ENCODE peak calls at places on chromosomes 12 and 14, in seven cellular contexts. One of them, this sample, is unnamed. For H3K36me3, the result is how much of the 10 kb centered on the place peaks cover.

GRCh38 chr14:105316968-105317498 is 2.5 kb downstream of the PACS2 start:
- DNase-seq in Caco-2: no peak
- DNase-seq in lower lobe of right lung: no peak
- DNase-seq in adipocyte: peak
- DNase-seq in CD8-positive, alpha-beta memory T cell: no peak
- DNase-seq in fibroblast of lung: no peak
- DNase-seq in upper lobe of left lung: no peak
- DNase-seq in this sample: no peak

GRCh38 chr12:67927231-67927630 is 62.0 kb upstream of the IFNG-AS1 start:
- DNase-seq in Caco-2: no peak
- DNase-seq in lower lobe of right lung: no peak
- DNase-seq in adipocyte: no peak
- DNase-seq in CD8-positive, alpha-beta memory T cell: no peak
- DNase-seq in fibroblast of lung: no peak
- DNase-seq in upper lobe of left lung: no peak
- DNase-seq in this sample: no peak

GRCh38 chr14:100393906-100394732 is 71.0 kb downstream of the SLC25A47 start:
- DNase-seq in Caco-2: no peak
- DNase-seq in lower lobe of right lung: no peak
- DNase-seq in adipocyte: no peak
- DNase-seq in CD8-positive, alpha-beta memory T cell: no peak
- DNase-seq in fibroblast of lung: no peak
- DNase-seq in upper lobe of left lung: no peak
- DNase-seq in this sample: no peak

GRCh38 chr12:78721906-78722305 is 142.7 kb upstream of the SYT1 start:
- DNase-seq in Caco-2: no peak
- DNase-seq in lower lobe of right lung: no peak
- DNase-seq in adipocyte: no peak
- DNase-seq in CD8-positive, alpha-beta memory T cell: no peak
- DNase-seq in fibroblast of lung: no peak
- DNase-seq in upper lobe of left lung: no peak
- DNase-seq in this sample: no peak

GRCh38 chr14:63564318-63564717 is 21.1 kb upstream of the PPP2R5E start:
- DNase-seq in Caco-2: peak
- DNase-seq in lower lobe of right lung: peak
- DNase-seq in adipocyte: peak
- DNase-seq in CD8-positive, alpha-beta memory T cell: no peak
- DNase-seq in fibroblast of lung: peak
- DNase-seq in upper lobe of left lung: peak
- DNase-seq in this sample: no peak

GRCh38 chr12:117854339-117855012 is 114.3 kb downstream of the KSR2 start:
- DNase-seq in Caco-2: peak
- DNase-seq in lower lobe of right lung: no peak
- DNase-seq in adipocyte: peak
- DNase-seq in CD8-positive, alpha-beta memory T cell: no peak
- DNase-seq in fibroblast of lung: peak
- DNase-seq in upper lobe of left lung: peak
- DNase-seq in this sample: no peak

GRCh38 chr12:122969657-122970056 is 3.4 kb upstream of the ABCB9 start:
- DNase-seq in Caco-2: no peak
- DNase-seq in lower lobe of right lung: no peak
- DNase-seq in adipocyte: no peak
- DNase-seq in CD8-positive, alpha-beta memory T cell: no peak
- DNase-seq in fibroblast of lung: no peak
- DNase-seq in upper lobe of left lung: no peak
- DNase-seq in this sample: no peak

GRCh38 chr14:24332094-24332983 is 2.5 kb downstream of the ADCY4 start:
- DNase-seq in Caco-2: peak
- DNase-seq in lower lobe of right lung: peak
- DNase-seq in adipocyte: peak
- DNase-seq in CD8-positive, alpha-beta memory T cell: peak
- DNase-seq in fibroblast of lung: peak
- DNase-seq in upper lobe of left lung: peak
- DNase-seq in this sample: peak

GRCh38 chr12:5232291-5232690 is 188.6 kb downstream of the KCNA5 start:
- DNase-seq in Caco-2: no peak
- DNase-seq in lower lobe of right lung: no peak
- DNase-seq in adipocyte: no peak
- DNase-seq in CD8-positive, alpha-beta memory T cell: no peak
- DNase-seq in fibroblast of lung: no peak
- DNase-seq in upper lobe of left lung: no peak
- DNase-seq in this sample: no peak

GRCh38 chr12:19431407-19432308 is 7.6 kb upstream of the AEBP2 start:
- DNase-seq in Caco-2: peak
- DNase-seq in lower lobe of right lung: no peak
- DNase-seq in adipocyte: peak
- DNase-seq in CD8-positive, alpha-beta memory T cell: no peak
- DNase-seq in fibroblast of lung: peak
- DNase-seq in upper lobe of left lung: no peak
- DNase-seq in this sample: no peak

GRCh38 chr12:75360920-75361319 is 26.4 kb downstream of the GLIPR1L1 start:
- DNase-seq in Caco-2: no peak
- DNase-seq in lower lobe of right lung: no peak
- DNase-seq in adipocyte: no peak
- DNase-seq in CD8-positive, alpha-beta memory T cell: no peak
- DNase-seq in fibroblast of lung: no peak
- DNase-seq in upper lobe of left lung: no peak
- DNase-seq in this sample: no peak

GRCh38 chr14:37695836-37696235 is 100.4 kb downstream of the TTC6 start:
- DNase-seq in Caco-2: no peak
- DNase-seq in lower lobe of right lung: no peak
- DNase-seq in adipocyte: peak
- DNase-seq in CD8-positive, alpha-beta memory T cell: no peak
- DNase-seq in fibroblast of lung: peak
- DNase-seq in upper lobe of left lung: no peak
- DNase-seq in this sample: no peak

GRCh38 chr14:74763803-74764531 is 851 bp downstream of the YLPM1 start:
- DNase-seq in Caco-2: peak
- DNase-seq in lower lobe of right lung: no peak
- DNase-seq in adipocyte: peak
- DNase-seq in CD8-positive, alpha-beta memory T cell: peak
- DNase-seq in fibroblast of lung: peak
- DNase-seq in upper lobe of left lung: peak
- DNase-seq in this sample: no peak

GRCh38 chr12:25213338-25213737 is 18.3 kb downstream of the ETFRF1 start:
- DNase-seq in Caco-2: no peak
- DNase-seq in lower lobe of right lung: no peak
- DNase-seq in adipocyte: no peak
- DNase-seq in CD8-positive, alpha-beta memory T cell: no peak
- DNase-seq in fibroblast of lung: no peak
- DNase-seq in upper lobe of left lung: no peak
- DNase-seq in this sample: no peak

GRCh38 chr12:4133029-4133428 is 140.5 kb upstream of the CCND2 start:
- DNase-seq in Caco-2: no peak
- DNase-seq in lower lobe of right lung: no peak
- DNase-seq in adipocyte: no peak
- DNase-seq in CD8-positive, alpha-beta memory T cell: no peak
- DNase-seq in fibroblast of lung: no peak
- DNase-seq in upper lobe of left lung: no peak
- DNase-seq in this sample: no peak

GRCh38 chr12:7899755-7900154 is 27.0 kb upstream of the SLC2A14 start:
- DNase-seq in Caco-2: no peak
- DNase-seq in lower lobe of right lung: no peak
- DNase-seq in adipocyte: no peak
- DNase-seq in CD8-positive, alpha-beta memory T cell: no peak
- DNase-seq in fibroblast of lung: peak
- DNase-seq in upper lobe of left lung: no peak
- DNase-seq in this sample: no peak

GRCh38 chr14:98871796-98872195 is 400.2 kb downstream of the BCL11B start:
- DNase-seq in Caco-2: no peak
- DNase-seq in lower lobe of right lung: no peak
- DNase-seq in adipocyte: no peak
- DNase-seq in CD8-positive, alpha-beta memory T cell: no peak
- DNase-seq in fibroblast of lung: peak
- DNase-seq in upper lobe of left lung: no peak
- DNase-seq in this sample: no peak

GRCh38 chr12:61920230-61920629 is 340.0 kb upstream of the USP15 start:
- DNase-seq in Caco-2: no peak
- DNase-seq in lower lobe of right lung: no peak
- DNase-seq in adipocyte: no peak
- DNase-seq in CD8-positive, alpha-beta memory T cell: no peak
- DNase-seq in fibroblast of lung: no peak
- DNase-seq in upper lobe of left lung: no peak
- DNase-seq in this sample: no peak

GRCh38 chr14:28704153-28704552 is 62.4 kb upstream of the FOXG1 start:
- DNase-seq in Caco-2: no peak
- DNase-seq in lower lobe of right lung: no peak
- DNase-seq in adipocyte: no peak
- DNase-seq in CD8-positive, alpha-beta memory T cell: no peak
- DNase-seq in fibroblast of lung: peak
- DNase-seq in upper lobe of left lung: no peak
- DNase-seq in this sample: no peak

GRCh38 chr14:77613207-77613606 is 3.2 kb downstream of the SPTLC2 start:
- DNase-seq in Caco-2: no peak
- DNase-seq in lower lobe of right lung: no peak
- DNase-seq in adipocyte: no peak
- DNase-seq in CD8-positive, alpha-beta memory T cell: no peak
- DNase-seq in fibroblast of lung: peak
- DNase-seq in upper lobe of left lung: no peak
- DNase-seq in this sample: no peak

GRCh38 chr12:30437044-30437443 is 258.6 kb downstream of the IPO8 start:
- DNase-seq in Caco-2: no peak
- DNase-seq in lower lobe of right lung: no peak
- DNase-seq in adipocyte: no peak
- DNase-seq in CD8-positive, alpha-beta memory T cell: no peak
- DNase-seq in fibroblast of lung: peak
- DNase-seq in upper lobe of left lung: no peak
- DNase-seq in this sample: no peak

GRCh38 chr14:85471744-85472143 is 58.2 kb upstream of the FLRT2 start:
- DNase-seq in Caco-2: peak
- DNase-seq in lower lobe of right lung: no peak
- DNase-seq in adipocyte: peak
- DNase-seq in CD8-positive, alpha-beta memory T cell: no peak
- DNase-seq in fibroblast of lung: peak
- DNase-seq in upper lobe of left lung: peak
- DNase-seq in this sample: no peak

GRCh38 chr12:15756822-15757221 is 32.4 kb downstream of the EPS8 start:
- DNase-seq in Caco-2: no peak
- DNase-seq in lower lobe of right lung: no peak
- DNase-seq in adipocyte: peak
- DNase-seq in CD8-positive, alpha-beta memory T cell: no peak
- DNase-seq in fibroblast of lung: peak
- DNase-seq in upper lobe of left lung: no peak
- DNase-seq in this sample: no peak

GRCh38 chr12:43676183-43676813 is 82.3 kb downstream of the PUS7L start:
- DNase-seq in Caco-2: peak
- DNase-seq in lower lobe of right lung: no peak
- DNase-seq in adipocyte: no peak
- DNase-seq in CD8-positive, alpha-beta memory T cell: no peak
- DNase-seq in fibroblast of lung: no peak
- DNase-seq in upper lobe of left lung: no peak
- DNase-seq in this sample: no peak

GRCh38 chr14:105368426-105368825 is 29.9 kb upstream of the TEX22 start:
- DNase-seq in Caco-2: no peak
- DNase-seq in lower lobe of right lung: no peak
- DNase-seq in adipocyte: no peak
- DNase-seq in CD8-positive, alpha-beta memory T cell: no peak
- DNase-seq in fibroblast of lung: no peak
- DNase-seq in upper lobe of left lung: no peak
- DNase-seq in this sample: no peak

GRCh38 chr14:100262545-100262944 is 23.6 kb downstream of the YY1 start:
- DNase-seq in Caco-2: no peak
- DNase-seq in lower lobe of right lung: no peak
- DNase-seq in adipocyte: no peak
- DNase-seq in CD8-positive, alpha-beta memory T cell: no peak
- DNase-seq in fibroblast of lung: no peak
- DNase-seq in upper lobe of left lung: no peak
- DNase-seq in this sample: no peak

GRCh38 chr12:131092911-131093901 is 139.5 kb downstream of the ADGRD1 start:
- DNase-seq in Caco-2: no peak
- DNase-seq in lower lobe of right lung: peak
- DNase-seq in adipocyte: no peak
- DNase-seq in CD8-positive, alpha-beta memory T cell: no peak
- DNase-seq in fibroblast of lung: no peak
- DNase-seq in upper lobe of left lung: peak
- DNase-seq in this sample: no peak

DNA sequence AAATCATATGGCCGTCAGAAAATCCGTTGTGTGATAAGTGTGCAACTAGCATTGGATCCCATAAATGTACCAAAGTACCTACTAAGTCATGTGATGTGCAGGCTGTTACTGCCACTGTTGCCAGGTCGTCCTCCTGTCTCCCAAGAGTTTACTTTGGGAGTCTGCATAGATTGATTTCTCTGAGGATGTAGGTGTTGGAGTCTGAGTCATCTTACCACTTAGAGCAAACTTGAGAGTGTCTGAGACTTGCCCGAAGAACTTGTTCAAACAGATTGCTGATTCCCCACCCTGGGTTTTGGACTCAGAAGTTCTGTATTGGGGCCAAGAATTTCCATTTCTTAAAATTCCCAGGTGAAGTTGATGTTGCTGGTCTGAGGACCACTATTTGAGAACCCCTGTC is 11.4 kb downstream of the TMX1 start:
- DNase-seq in Caco-2: no peak
- DNase-seq in lower lobe of right lung: no peak
- DNase-seq in adipocyte: no peak
- DNase-seq in CD8-positive, alpha-beta memory T cell: no peak
- DNase-seq in fibroblast of lung: peak
- DNase-seq in upper lobe of left lung: no peak
- DNase-seq in this sample: no peak
- H3K36me3 ChIP-seq in Caco-2: under half
- H3K36me3 ChIP-seq in lower lobe of right lung: half or more
- H3K36me3 ChIP-seq in adipocyte: half or more
- H3K36me3 ChIP-seq in CD8-positive, alpha-beta memory T cell: under half
- H3K36me3 ChIP-seq in fibroblast of lung: under half
- H3K36me3 ChIP-seq in upper lobe of left lung: under half
- H3K36me3 ChIP-seq in this sample: under half

GRCh38 chr14:21090194-21090939 is 8.1 kb downstream of the ZNF219 start:
- DNase-seq in Caco-2: peak
- DNase-seq in lower lobe of right lung: peak
- DNase-seq in adipocyte: peak
- DNase-seq in CD8-positive, alpha-beta memory T cell: no peak
- DNase-seq in fibroblast of lung: no peak
- DNase-seq in upper lobe of left lung: no peak
- DNase-seq in this sample: no peak
- H3K36me3 ChIP-seq in Caco-2: under half
- H3K36me3 ChIP-seq in lower lobe of right lung: half or more
- H3K36me3 ChIP-seq in adipocyte: half or more
- H3K36me3 ChIP-seq in CD8-positive, alpha-beta memory T cell: under half
- H3K36me3 ChIP-seq in fibroblast of lung: under half
- H3K36me3 ChIP-seq in upper lobe of left lung: under half
- H3K36me3 ChIP-seq in this sample: under half

GRCh38 chr14:72126561-72126960 is 194.3 kb downstream of the RGS6 start:
- DNase-seq in Caco-2: no peak
- DNase-seq in lower lobe of right lung: no peak
- DNase-seq in adipocyte: no peak
- DNase-seq in CD8-positive, alpha-beta memory T cell: no peak
- DNase-seq in fibroblast of lung: no peak
- DNase-seq in upper lobe of left lung: no peak
- DNase-seq in this sample: no peak
- H3K36me3 ChIP-seq in Caco-2: under half
- H3K36me3 ChIP-seq in lower lobe of right lung: under half
- H3K36me3 ChIP-seq in adipocyte: under half
- H3K36me3 ChIP-seq in CD8-positive, alpha-beta memory T cell: under half
- H3K36me3 ChIP-seq in fibroblast of lung: under half
- H3K36me3 ChIP-seq in upper lobe of left lung: under half
- H3K36me3 ChIP-seq in this sample: under half

DNA sequence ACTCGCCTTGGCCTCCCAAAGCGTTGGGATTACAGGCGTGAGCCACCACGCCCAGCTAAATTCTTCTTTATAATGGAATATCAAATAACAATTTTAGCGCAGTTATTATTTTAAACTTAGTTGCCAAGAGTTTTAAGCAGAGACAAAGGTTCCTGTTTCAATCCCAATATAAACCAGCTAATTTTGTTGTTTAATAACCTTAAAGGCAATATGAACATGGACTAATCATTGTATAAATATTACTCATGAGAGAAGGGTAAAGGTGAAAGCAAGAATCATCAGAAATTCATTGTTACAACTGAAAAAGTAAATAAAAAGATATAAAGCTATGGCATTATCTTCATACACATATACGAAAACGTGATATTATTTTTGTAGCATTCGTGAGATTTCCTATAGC is 8.2 kb downstream of the DTD2 start:
- DNase-seq in Caco-2: no peak
- DNase-seq in lower lobe of right lung: no peak
- DNase-seq in adipocyte: no peak
- DNase-seq in CD8-positive, alpha-beta memory T cell: no peak
- DNase-seq in fibroblast of lung: no peak
- DNase-seq in upper lobe of left lung: no peak
- DNase-seq in this sample: no peak
- H3K36me3 ChIP-seq in Caco-2: under half
- H3K36me3 ChIP-seq in lower lobe of right lung: under half
- H3K36me3 ChIP-seq in adipocyte: under half
- H3K36me3 ChIP-seq in CD8-positive, alpha-beta memory T cell: under half
- H3K36me3 ChIP-seq in fibroblast of lung: under half
- H3K36me3 ChIP-seq in upper lobe of left lung: under half
- H3K36me3 ChIP-seq in this sample: under half

This sample was measured in effector memory CD4-positive, alpha-beta T cell.